ENCODE peak calls at places on chromosomes 1 and 21, in nine cellular contexts. K is hippocampal formation; X is EH; P is NCI-H345; D is mesendoderm; C is brain microvascular endothelial cell; B is activated T-cell treated with anti-CD3 and anti-CD28 coated beads, Interleukin-2, amount 50 U/mL, for 72 hours; S is heart right ventricle; H is Right ventricle myocardium superior. W is an unnamed sample.

GRCh38 chr1:31714442-31715096 is 10.8 kb upstream of the COL16A1 start:
- DNase-seq in K (no peak), X (peak), P (peak), D (peak), C (peak), B (peak), S (peak), H (peak), W (peak)

GRCh38 chr1:153513023-153513422 is 22.8 kb downstream of the S100A6 start:
- DNase-seq in K (no peak), X (no peak), P (peak), D (no peak), C (no peak), B (no peak), S (no peak), H (no peak), W (no peak)

GRCh38 chr1:212514056-212514614 is 81.4 kb downstream of the NENF start:
- DNase-seq in K (no peak), X (peak), P (peak), D (peak), C (peak), B (peak), S (peak), H (peak), W (peak)

GRCh38 chr1:59146651-59147358 is 150.1 kb upstream of the FGGY start:
- DNase-seq in K (no peak), X (peak), P (no peak), D (peak), C (no peak), B (peak), S (peak), H (peak), W (peak)

GRCh38 chr1:85048296-85049064 is at the start of gene MCOLN3:
- DNase-seq in K (no peak), X (peak), P (peak), D (peak), C (no peak), B (peak), S (no peak), H (peak), W (peak)

GRCh38 chr1:117403597-117403996 is 36.3 kb downstream of the MAN1A2 start:
- DNase-seq in K (no peak), X (no peak), P (no peak), D (no peak), C (no peak), B (no peak), S (no peak), H (no peak), W (no peak)

GRCh38 chr1:207867136-207868081 is 43.5 kb downstream of the CD34 start:
- DNase-seq in K (no peak), X (no peak), P (no peak), D (no peak), C (no peak), B (peak), S (peak), H (peak), W (no peak)

GRCh38 chr1:116712510-116712909 is 41.7 kb upstream of the CD2 start:
- DNase-seq in K (no peak), X (no peak), P (no peak), D (peak), C (no peak), B (no peak), S (no peak), H (no peak), W (no peak)

GRCh38 chr1:206081811-206082210 is 28.8 kb downstream of the RHEX start:
- DNase-seq in K (no peak), X (no peak), P (no peak), D (no peak), C (no peak), B (no peak), S (no peak), H (no peak), W (no peak)

GRCh38 chr1:164510435-164510834 is 48.5 kb upstream of the PBX1 start:
- DNase-seq in K (no peak), X (peak), P (no peak), D (peak), C (peak), B (no peak), S (no peak), H (no peak), W (no peak)

GRCh38 chr1:187244623-187245022 is 415.9 kb downstream of the PLA2G4A start:
- DNase-seq in K (no peak), X (no peak), P (peak), D (peak), C (no peak), B (no peak), S (no peak), H (no peak), W (no peak)

GRCh38 chr1:65703853-65704252 is 88.8 kb upstream of the PDE4B start:
- DNase-seq in K (no peak), X (no peak), P (no peak), D (peak), C (no peak), B (no peak), S (no peak), H (no peak), W (no peak)

GRCh38 chr1:117565745-117566455 is 39.9 kb upstream of the TENT5C start:
- DNase-seq in K (no peak), X (no peak), P (peak), D (no peak), C (no peak), B (no peak), S (no peak), H (no peak), W (peak)

GRCh38 chr1:24554714-24555113 is 1.2 kb upstream of the NCMAP start:
- DNase-seq in K (no peak), X (no peak), P (no peak), D (no peak), C (no peak), B (no peak), S (no peak), H (no peak), W (no peak)

GRCh38 chr1:25520446-25521061 is 22.9 kb upstream of the LDLRAP1 start:
- DNase-seq in K (peak), X (peak), P (peak), D (peak), C (peak), B (peak), S (peak), H (peak), W (no peak)

GRCh38 chr1:12300706-12301105 is 70.9 kb downstream of the VPS13D start:
- DNase-seq in K (no peak), X (no peak), P (no peak), D (no peak), C (no peak), B (no peak), S (no peak), H (no peak), W (no peak)

GRCh38 chr1:60904079-60904852 is 178.1 kb upstream of the NFIA start:
- DNase-seq in K (no peak), X (no peak), P (no peak), D (no peak), C (no peak), B (no peak), S (peak), H (peak), W (no peak)

GRCh38 chr21:28375708-28376385 is 616.8 kb downstream of the LTN1 start:
- DNase-seq in K (no peak), X (peak), P (no peak), D (no peak), C (peak), B (no peak), S (no peak), H (no peak), W (no peak)

GRCh38 chr1:48671578-48671977 is 105.1 kb downstream of the BEND5 start:
- DNase-seq in K (no peak), X (no peak), P (no peak), D (no peak), C (no peak), B (no peak), S (no peak), H (no peak), W (no peak)

GRCh38 chr1:39500862-39501389 is 9.5 kb downstream of the BMP8A start:
- DNase-seq in K (no peak), X (peak), P (no peak), D (no peak), C (no peak), B (no peak), S (no peak), H (no peak), W (no peak)

GRCh38 chr1:89938171-89939055 is 56.5 kb upstream of the ZNF326 start:
- DNase-seq in K (no peak), X (peak), P (no peak), D (peak), C (no peak), B (no peak), S (no peak), H (no peak), W (no peak)

GRCh38 chr1:105088166-105088565 is 1338.5 kb downstream of the AMY1C start:
- DNase-seq in K (no peak), X (no peak), P (no peak), D (no peak), C (no peak), B (no peak), S (no peak), H (no peak), W (no peak)